ENCODE peak calls at places on chromosomes 13 and 19, in ten cellular contexts. W, L, N, Y, E, B, K, R, S and C are unnamed samples.

GRCh38 chr19:13835791-13836723 is 40.8 kb downstream of the ZSWIM4 start:
- DNase-seq in W (no peak), L (no peak), N (no peak), Y (peak; percentile 77), E (peak; percentile 62), B (peak; percentile 65), K (no peak), R (no peak), S (no peak), C (peak; percentile 88)

GRCh38 chr13:20828540-20829364 is 55.0 kb upstream of the EEF1AKMT1 start:
- DNase-seq in W (no peak), L (peak; percentile 63), N (no peak), Y (no peak), E (peak; percentile 30), B (no peak), K (no peak), R (peak; percentile 52), S (peak; percentile 77), C (no peak)

GRCh38 chr13:49481788-49482187 is 14.0 kb upstream of the PHF11 start:
- DNase-seq in W (no peak), L (no peak), N (no peak), Y (no peak), E (no peak), B (no peak), K (no peak), R (no peak), S (no peak), C (no peak)

GRCh38 chr13:73171242-73171641 is 112.4 kb downstream of the KLF5 start:
- DNase-seq in W (no peak), L (no peak), N (no peak), Y (no peak), E (no peak), B (no peak), K (no peak), R (no peak), S (no peak), C (no peak)

GRCh38 chr19:50793558-50794065 is 3.4 kb downstream of the ACP4 start:
- DNase-seq in W (no peak), L (no peak), N (no peak), Y (no peak), E (no peak), B (no peak), K (no peak), R (peak; percentile 25), S (no peak), C (no peak)

GRCh38 chr13:90362718-90363117 is 984.8 kb upstream of the MIR17HG start:
- DNase-seq in W (no peak), L (no peak), N (no peak), Y (no peak), E (no peak), B (no peak), K (no peak), R (no peak), S (peak; percentile 28), C (no peak)

GRCh38 chr19:35619290-35619923 is 6.9 kb downstream of the HAUS5 start:
- DNase-seq in W (no peak), L (no peak), N (no peak), Y (no peak), E (no peak), B (no peak), K (no peak), R (no peak), S (no peak), C (peak; percentile 76)

GRCh38 chr13:36736119-36736726 is 62.4 kb downstream of the SERTM1 start:
- DNase-seq in W (no peak), L (peak; percentile 79), N (no peak), Y (no peak), E (peak; percentile 28), B (no peak), K (peak; percentile 37), R (peak; percentile 43), S (peak; percentile 75), C (no peak)

GRCh38 chr13:94112227-94112626 is 367.3 kb downstream of the DCT start:
- DNase-seq in W (no peak), L (no peak), N (no peak), Y (no peak), E (no peak), B (peak; percentile 16), K (peak; percentile 98), R (no peak), S (peak; percentile 95), C (no peak)

GRCh38 chr13:75612354-75612753 is 23.8 kb upstream of the LMO7 start:
- DNase-seq in W (no peak), L (no peak), N (no peak), Y (no peak), E (no peak), B (no peak), K (no peak), R (no peak), S (peak; percentile 28), C (no peak)

GRCh38 chr19:35903550-35904179 is 1.3 kb downstream of the HCST start:
- DNase-seq in W (peak; percentile 75), L (peak; percentile 65), N (peak; percentile 88), Y (peak; percentile 94), E (peak; percentile 80), B (peak; percentile 69), K (peak; percentile 64), R (peak; percentile 96), S (peak; percentile 51), C (no peak)

GRCh38 chr19:10353793-10354391 is 14.5 kb upstream of the ICAM3 start:
- DNase-seq in W (no peak), L (peak; percentile 99), N (no peak), Y (no peak), E (peak; percentile 59), B (peak; percentile 62), K (no peak), R (peak; percentile 60), S (peak; percentile 26), C (no peak)

GRCh38 chr19:8334458-8335342 is 8.4 kb downstream of the KANK3 start:
- DNase-seq in W (no peak), L (peak; percentile 72), N (no peak), Y (peak; percentile 88), E (no peak), B (no peak), K (peak; percentile 58), R (no peak), S (peak; percentile 77), C (no peak)

GRCh38 chr19:38032151-38032550 is 125.1 kb downstream of the SIPA1L3 start:
- DNase-seq in W (no peak), L (no peak), N (no peak), Y (no peak), E (no peak), B (no peak), K (peak; percentile 93), R (no peak), S (no peak), C (no peak)

GRCh38 chr13:51726446-51727185 is 77.3 kb downstream of the DHRS12 start:
- DNase-seq in W (no peak), L (no peak), N (no peak), Y (no peak), E (no peak), B (no peak), K (peak; percentile 65), R (no peak), S (peak; percentile 94), C (no peak)
- H3K4me1 ChIP-seq in W (peaks cover 7% of the 10 kb centered on the region), L (no peaks in the 10 kb centered on the region), N (peaks cover 50% of the 10 kb centered on the region), Y (no peaks in the 10 kb centered on the region), E (no peaks in the 10 kb centered on the region), B (peaks cover 4% of the 10 kb centered on the region), K (peaks cover 41% of the 10 kb centered on the region), R (no peaks in the 10 kb centered on the region), S (peaks cover 26% of the 10 kb centered on the region), C (peaks cover 31% of the 10 kb centered on the region)

GRCh38 chr19:5141926-5142724 is 173.2 kb downstream of the KDM4B start:
- DNase-seq in W (no peak), L (no peak), N (no peak), Y (no peak), E (no peak), B (peak; percentile 6), K (no peak), R (no peak), S (no peak), C (no peak)

GRCh38 chr19:5142725-5143097 is 173.8 kb downstream of the KDM4B start:
- DNase-seq in W (no peak), L (no peak), N (no peak), Y (no peak), E (no peak), B (peak; percentile 6), K (no peak), R (no peak), S (no peak), C (no peak)

GRCh38 chr19:5144545-5145179 is 175.7 kb downstream of the KDM4B start:
- DNase-seq in W (no peak), L (no peak), N (no peak), Y (no peak), E (no peak), B (no peak), K (no peak), R (no peak), S (no peak), C (no peak)

GRCh38 chr19:5145521-5146511 is 176.9 kb downstream of the KDM4B start:
- DNase-seq in W (no peak), L (no peak), N (no peak), Y (peak; percentile 60), E (no peak), B (peak; percentile 10), K (no peak), R (no peak), S (no peak), C (no peak)

GRCh38 chr19:5143471-5144411 is 174.8 kb downstream of the KDM4B start:
- DNase-seq in W (no peak), L (no peak), N (no peak), Y (no peak), E (no peak), B (peak; percentile 12), K (no peak), R (peak; percentile 47), S (no peak), C (no peak)
- H3K4me1 ChIP-seq in W (no peaks in the 10 kb centered on the region), L (no peaks in the 10 kb centered on the region), N (peaks cover 22% of the 10 kb centered on the region), Y (no peaks in the 10 kb centered on the region), E (no peaks in the 10 kb centered on the region), B (no peaks in the 10 kb centered on the region), K (peaks cover 42% of the 10 kb centered on the region), R (peaks cover 3% of the 10 kb centered on the region), S (no peaks in the 10 kb centered on the region), C (no peaks in the 10 kb centered on the region)

DNA sequence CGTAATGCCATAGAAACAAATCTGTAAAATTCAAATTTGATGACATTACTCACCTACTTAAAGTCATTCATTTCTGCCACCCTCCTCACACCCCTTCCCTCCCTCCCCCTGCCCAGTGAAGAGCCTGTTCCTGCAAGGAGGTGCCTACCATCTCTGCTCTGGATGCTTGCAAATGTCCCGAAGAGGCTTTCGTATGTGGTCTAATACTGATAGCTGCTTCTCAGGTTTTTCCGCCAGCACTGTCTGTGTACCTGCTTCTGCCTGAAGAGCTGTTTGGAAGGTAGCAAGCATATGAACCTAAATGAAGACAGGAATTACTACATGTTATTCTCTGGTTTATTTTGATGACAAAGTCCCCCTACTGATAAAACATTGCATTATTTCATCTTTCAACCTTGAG is 57.1 kb downstream of the GPALPP1 start:
- DNase-seq in W (no peak), L (no peak), N (no peak), Y (no peak), E (no peak), B (no peak), K (no peak), R (no peak), S (no peak), C (no peak)
- H3K4me1 ChIP-seq in W (no peaks in the 10 kb centered on the region), L (peaks cover 5% of the 10 kb centered on the region), N (peaks cover 12% of the 10 kb centered on the region), Y (no peaks in the 10 kb centered on the region), E (no peaks in the 10 kb centered on the region), B (peaks cover 4% of the 10 kb centered on the region), K (peaks cover 5% of the 10 kb centered on the region), R (peaks cover 3% of the 10 kb centered on the region), S (peaks cover 5% of the 10 kb centered on the region), C (peaks cover 17% of the 10 kb centered on the region)

DNA sequence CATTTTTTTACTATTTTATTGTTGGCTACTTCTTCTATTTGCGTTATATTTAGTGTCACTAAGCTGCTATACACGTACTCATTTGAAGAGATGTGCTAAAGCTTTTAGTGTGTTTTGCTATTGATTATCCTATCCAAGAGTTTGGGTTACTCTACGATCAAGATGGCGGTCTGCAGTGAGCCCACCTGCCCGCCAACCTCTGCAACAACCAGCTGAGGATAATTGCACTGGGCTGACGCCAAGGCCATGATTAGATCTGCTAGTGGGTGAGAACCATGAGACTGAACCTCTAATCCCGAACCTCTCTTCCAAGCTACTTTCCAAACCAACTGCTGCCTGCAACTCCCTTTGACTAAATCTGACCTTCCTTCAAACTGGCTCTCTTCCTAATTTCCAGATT is 1.8 kb downstream of the CPB2 start:
- DNase-seq in W (no peak), L (no peak), N (no peak), Y (no peak), E (no peak), B (no peak), K (no peak), R (no peak), S (no peak), C (no peak)
- H3K4me1 ChIP-seq in W (no peaks in the 10 kb centered on the region), L (peaks cover 7% of the 10 kb centered on the region), N (no peaks in the 10 kb centered on the region), Y (peaks cover 16% of the 10 kb centered on the region), E (no peaks in the 10 kb centered on the region), B (peaks cover 9% of the 10 kb centered on the region), K (no peaks in the 10 kb centered on the region), R (no peaks in the 10 kb centered on the region), S (no peaks in the 10 kb centered on the region), C (no peaks in the 10 kb centered on the region)